ENCODE peak calls at places on chromosomes 3 and 15, in nine cellular contexts. L, N, M, O, Q, P, C, E and T are unnamed samples.
A peak's percentile ranks its signal among the peaks of the same experiment; 100 is the strongest.

GRCh38 chr3:105483476-105483875 is 116.8 kb downstream of the ALCAM start:
- DNase-seq in L (no peak), N (no peak), M (no peak), O (no peak), Q (no peak), P (no peak), C (no peak), E (no peak), T (no peak)

GRCh38 chr15:73335026-73335425 is 33.7 kb downstream of the HCN4 start:
- DNase-seq in L (no peak), N (no peak), M (no peak), O (no peak), Q (no peak), P (no peak), C (no peak), E (no peak), T (no peak)

GRCh38 chr3:113222412-113223086 is 11.2 kb downstream of the BOC start:
- DNase-seq in L (no peak), N (peak; percentile 46), M (no peak), O (peak; percentile 11), Q (no peak), P (no peak), C (no peak), E (peak; percentile 20), T (no peak)

GRCh38 chr3:21484323-21485154 is 266.5 kb downstream of the ZNF385D start:
- DNase-seq in L (no peak), N (peak; percentile 7), M (peak; percentile 77), O (peak; percentile 17), Q (peak; percentile 68), P (no peak), C (no peak), E (no peak), T (peak; percentile 38)

GRCh38 chr3:4523710-4524422 is 30.7 kb downstream of the ITPR1 start:
- DNase-seq in L (no peak), N (peak; percentile 62), M (no peak), O (no peak), Q (no peak), P (no peak), C (no peak), E (no peak), T (no peak)

GRCh38 chr3:33417051-33417673 is 23.0 kb downstream of the UBP1 start:
- DNase-seq in L (no peak), N (no peak), M (no peak), O (no peak), Q (peak; percentile 21), P (no peak), C (no peak), E (no peak), T (no peak)

GRCh38 chr3:31580645-31581044 is 47.9 kb downstream of the STT3B start:
- DNase-seq in L (no peak), N (no peak), M (no peak), O (no peak), Q (no peak), P (no peak), C (no peak), E (no peak), T (no peak)

GRCh38 chr3:117695321-117695720 is 985.7 kb downstream of the TUSC7 start:
- DNase-seq in L (no peak), N (no peak), M (no peak), O (no peak), Q (no peak), P (no peak), C (no peak), E (peak; percentile 15), T (no peak)

GRCh38 chr3:43691120-43692002 is 623 bp downstream of the ABHD5 start:
- DNase-seq in L (no peak), N (peak; percentile 43), M (peak; percentile 75), O (peak; percentile 37), Q (peak; percentile 33), P (no peak), C (peak; percentile 19), E (peak; percentile 61), T (no peak)

GRCh38 chr15:40549894-40550293 is 14.9 kb downstream of the CCDC32 start:
- DNase-seq in L (no peak), N (no peak), M (no peak), O (no peak), Q (no peak), P (no peak), C (no peak), E (no peak), T (no peak)

GRCh38 chr3:111714305-111714704 is 119.2 kb upstream of the ZBED2 start:
- DNase-seq in L (no peak), N (no peak), M (peak; percentile 50), O (no peak), Q (peak; percentile 68), P (no peak), C (no peak), E (peak; percentile 52), T (no peak)

GRCh38 chr3:141125351-141125750 is 74.2 kb downstream of the SPSB4 start:
- DNase-seq in L (no peak), N (no peak), M (no peak), O (no peak), Q (no peak), P (no peak), C (no peak), E (no peak), T (no peak)

GRCh38 chr3:129313415-129313982 is 34.8 kb downstream of the HMCES start:
- DNase-seq in L (no peak), N (no peak), M (peak; percentile 64), O (no peak), Q (no peak), P (no peak), C (no peak), E (peak; percentile 27), T (no peak)

GRCh38 chr3:94360982-94361381 is 298.1 kb downstream of the NSUN3 start:
- DNase-seq in L (no peak), N (no peak), M (no peak), O (no peak), Q (no peak), P (no peak), C (no peak), E (no peak), T (no peak)

GRCh38 chr3:122961146-122961545 is 66.4 kb downstream of the SEMA5B start:
- DNase-seq in L (no peak), N (peak; percentile 34), M (no peak), O (no peak), Q (no peak), P (no peak), C (no peak), E (peak; percentile 63), T (no peak)

GRCh38 chr3:136818191-136818850 is 605 bp upstream of the SLC35G2 start:
- DNase-seq in L (no peak), N (peak; percentile 81), M (peak; percentile 15), O (peak; percentile 61), Q (peak; percentile 96), P (no peak), C (peak; percentile 10), E (peak; percentile 96), T (no peak)

GRCh38 chr15:72826611-72827010 is 43.1 kb upstream of the ADPGK start:
- DNase-seq in L (no peak), N (no peak), M (no peak), O (no peak), Q (no peak), P (no peak), C (no peak), E (no peak), T (no peak)

GRCh38 chr15:27707216-27707710 is 391.9 kb downstream of the OCA2 start:
- DNase-seq in L (no peak), N (no peak), M (no peak), O (no peak), Q (no peak), P (no peak), C (no peak), E (no peak), T (no peak)

GRCh38 chr3:43095370-43095769 is 10.5 kb downstream of the POMGNT2 start:
- DNase-seq in L (no peak), N (no peak), M (no peak), O (no peak), Q (no peak), P (no peak), C (no peak), E (no peak), T (no peak)

GRCh38 chr15:63030101-63030528 is 12.4 kb upstream of the TPM1 start:
- DNase-seq in L (no peak), N (no peak), M (no peak), O (no peak), Q (no peak), P (no peak), C (no peak), E (no peak), T (no peak)

GRCh38 chr3:24829011-24829581 is 334.4 kb upstream of the THRB start:
- DNase-seq in L (no peak), N (peak; percentile 33), M (peak; percentile 53), O (peak; percentile 9), Q (no peak), P (no peak), C (no peak), E (peak; percentile 47), T (peak; percentile 30)

GRCh38 chr3:185815391-185816282 is 9.2 kb downstream of the IGF2BP2 start:
- DNase-seq in L (no peak), N (no peak), M (peak; percentile 44), O (no peak), Q (no peak), P (no peak), C (no peak), E (peak; percentile 27), T (no peak)

GRCh38 chr3:126996905-126997304 is 14.0 kb downstream of the PLXNA1 start:
- DNase-seq in L (no peak), N (no peak), M (no peak), O (no peak), Q (no peak), P (no peak), C (no peak), E (peak; percentile 83), T (no peak)

GRCh38 chr3:37945803-37946530 is 44.6 kb upstream of the VILL start:
- DNase-seq in L (no peak), N (peak; percentile 74), M (peak; percentile 90), O (no peak), Q (peak; percentile 83), P (no peak), C (no peak), E (peak; percentile 62), T (peak; percentile 91)

GRCh38 chr15:34799149-34799824 is 3.9 kb upstream of the ACTC1 start:
- DNase-seq in L (no peak), N (peak; percentile 88), M (peak; percentile 90), O (no peak), Q (no peak), P (no peak), C (peak; percentile 28), E (peak; percentile 27), T (no peak)